ENCODE peak calls at places on chromosomes 3 and 15, in seven cellular contexts. V, K, R, X, T, E and H are unnamed samples.

GRCh38 chr3:131142580-131142979 is 115.9 kb downstream of the NEK11 start:
- DNase-seq in T (no peak), V (no peak), R (no peak), X (no peak), E (peak; percentile 14), K (no peak), H (no peak)

GRCh38 chr3:132090921-132091320 is 56.1 kb upstream of the CPNE4 start:
- DNase-seq in R (no peak), T (no peak), K (no peak), X (no peak), V (no peak), E (no peak), H (no peak)

GRCh38 chr15:77975332-77976119 is 102.0 kb downstream of the TBC1D2B start:
- DNase-seq in E (no peak), R (peak; percentile 43), K (no peak), T (no peak), V (no peak), X (no peak), H (no peak)

GRCh38 chr3:169813757-169814517 is 1.2 kb upstream of the LRRC34 start:
- DNase-seq in X (peak; percentile 33), E (peak; percentile 89), T (peak; percentile 63), R (no peak), K (peak; percentile 83), V (peak; percentile 46), H (no peak)

GRCh38 chr3:58038675-58039302 is 30.6 kb downstream of the FLNB start:
- DNase-seq in T (no peak), V (no peak), R (no peak), X (no peak), E (peak; percentile 84), K (no peak), H (no peak)

GRCh38 chr3:194161181-194162045 is 25.5 kb downstream of the HES1 start:
- DNase-seq in R (no peak), X (no peak), T (peak; percentile 65), V (peak; percentile 73), K (no peak), E (no peak), H (no peak)

GRCh38 chr3:119660474-119661150 is at the start of gene POPDC2:
- DNase-seq in E (no peak), K (no peak), R (no peak), T (no peak), V (no peak), X (no peak), H (no peak)

GRCh38 chr3:151538706-151539403 is 78.0 kb upstream of the IGSF10 start:
- DNase-seq in K (no peak), V (no peak), E (peak; percentile 87), R (no peak), X (no peak), T (peak; percentile 80), H (no peak)

GRCh38 chr15:52642386-52643361 is 36.5 kb downstream of the ATOSA start:
- DNase-seq in V (no peak), X (no peak), K (no peak), E (no peak), R (no peak), T (no peak), H (no peak)

GRCh38 chr3:125433611-125434041 is 58.5 kb upstream of the ZNF148 start:
- DNase-seq in K (no peak), X (no peak), V (no peak), T (no peak), E (no peak), R (no peak), H (no peak)

GRCh38 chr3:35946857-35947514 is 307.7 kb downstream of the ARPP21 start:
- DNase-seq in K (no peak), E (no peak), T (no peak), R (no peak), V (no peak), X (no peak), H (no peak)

GRCh38 chr3:117853923-117854322 is 1144.3 kb downstream of the TUSC7 start:
- DNase-seq in V (no peak), T (no peak), X (peak; percentile 71), K (no peak), R (no peak), E (no peak), H (no peak)

GRCh38 chr3:139574026-139574947 is 34.7 kb upstream of the RBP1 start:
- DNase-seq in K (no peak), V (peak; percentile 38), T (no peak), R (peak; percentile 83), E (no peak), X (no peak), H (no peak)

GRCh38 chr15:89587955-89588354 is 12.7 kb downstream of the TICRR start:
- DNase-seq in V (no peak), R (no peak), T (no peak), K (no peak), X (no peak), E (no peak), H (no peak)

GRCh38 chr15:59991919-59992318 is 12.2 kb upstream of the FOXB1 start:
- DNase-seq in R (no peak), K (no peak), E (no peak), X (no peak), T (no peak), V (no peak), H (no peak)

GRCh38 chr3:74537164-74537563 is 77.3 kb downstream of the CNTN3 start:
- DNase-seq in K (no peak), R (no peak), V (no peak), E (no peak), T (no peak), X (no peak), H (no peak)

GRCh38 chr3:55587476-55587875 is 100.4 kb upstream of the WNT5A start:
- DNase-seq in X (no peak), R (peak; percentile 63), E (no peak), V (no peak), K (no peak), T (no peak), H (no peak)

GRCh38 chr15:25250011-25250596 is 188.7 kb downstream of the UBE3A start:
- DNase-seq in V (peak; percentile 21), R (no peak), E (no peak), T (no peak), K (no peak), X (no peak), H (no peak)

GRCh38 chr15:74127954-74128784 is 2.2 kb upstream of the ISLR2 start:
- DNase-seq in X (peak; percentile 25), K (no peak), V (no peak), E (no peak), R (no peak), T (peak; percentile 59), H (no peak)

GRCh38 chr15:52010633-52011595 is 8.1 kb upstream of the MAPK6 start:
- DNase-seq in E (no peak), R (no peak), V (peak; percentile 71), T (no peak), X (no peak), K (peak; percentile 68), H (no peak)

GRCh38 chr15:25933456-25934158 is 70.5 kb upstream of the ATP10A start:
- DNase-seq in K (peak; percentile 5), V (peak; percentile 61), X (peak; percentile 2), T (peak; percentile 94), R (peak; percentile 52), E (peak; percentile 85), H (no peak)

GRCh38 chr3:158405507-158405906 is 165.5 kb upstream of the MLF1 start:
- DNase-seq in K (no peak), R (no peak), X (no peak), T (no peak), E (no peak), V (no peak), H (no peak)

GRCh38 chr3:146780251-146780650 is 175.1 kb upstream of the PLSCR5 start:
- DNase-seq in V (no peak), X (no peak), K (no peak), E (no peak), R (no peak), T (no peak), H (no peak)

GRCh38 chr3:151864423-151865101 is 8.9 kb upstream of the SUCNR1 start:
- DNase-seq in T (no peak), R (no peak), X (no peak), V (no peak), K (no peak), E (no peak), H (no peak)